ENCODE peak calls at places on chromosomes 3 and 15, in four cellular contexts. Z is fibroblast of the aortic adventitia, V is pancreas, B is fibroblast of pulmonary artery. A is an unnamed sample.

GRCh38 chr15:76335129-76335850 is 1.3 kb upstream of the ISL2 start:
- DNase-seq in Z (no peak), V (no peak), B (no peak), A (no peak)

GRCh38 chr3:127091376-127091775 is 101.6 kb upstream of the PRR23E start:
- DNase-seq in Z (no peak), V (no peak), B (no peak), A (no peak)

GRCh38 chr3:14113964-14114667 is 10.6 kb downstream of the CHCHD4 start:
- DNase-seq in Z (no peak), V (no peak), B (no peak), A (no peak)

GRCh38 chr15:72173864-72174550 is 23.6 kb downstream of the GRAMD2A start:
- DNase-seq in Z (no peak), V (no peak), B (no peak), A (no peak)

GRCh38 chr3:126267169-126267975 is 87.0 kb upstream of the ALDH1L1 start:
- DNase-seq in Z (peak), V (peak), B (peak), A (peak)

GRCh38 chr15:48052871-48053383 is 67.9 kb upstream of the SLC24A5 start:
- DNase-seq in Z (no peak), V (no peak), B (no peak), A (no peak)

GRCh38 chr3:48119495-48120193 is 68.6 kb downstream of the CDC25A start:
- DNase-seq in Z (peak), V (no peak), B (peak), A (no peak)

GRCh38 chr3:114624047-114624445 is 330.2 kb downstream of the TIGIT start:
- DNase-seq in Z (peak), V (no peak), B (peak), A (peak)

GRCh38 chr3:38837358-38837757 is 21.3 kb upstream of the SCN10A start:
- DNase-seq in Z (no peak), V (no peak), B (no peak), A (no peak)

GRCh38 chr15:44537728-44538240 is 837 bp downstream of the EIF3J start:
- DNase-seq in Z (peak), V (no peak), B (peak), A (no peak)

GRCh38 chr3:57158813-57159678 is 6.1 kb downstream of the IL17RD start:
- DNase-seq in Z (peak), V (no peak), B (no peak), A (no peak)

GRCh38 chr3:108430540-108430939 is 79.9 kb downstream of the MYH15 start:
- DNase-seq in Z (no peak), V (no peak), B (no peak), A (peak)

GRCh38 chr15:64180235-64180824 is 17.5 kb upstream of the PPIB start:
- DNase-seq in Z (no peak), V (no peak), B (no peak), A (no peak)

GRCh38 chr3:190886945-190887344 is 24.5 kb upstream of the GMNC start:
- DNase-seq in Z (no peak), V (no peak), B (peak), A (no peak)

GRCh38 chr15:68279779-68280745 is 2.5 kb downstream of the FEM1B start:
- DNase-seq in Z (no peak), V (no peak), B (no peak), A (no peak)

GRCh38 chr3:142964150-142964498 is 650 bp upstream of the PAQR9 start:
- DNase-seq in Z (peak), V (no peak), B (no peak), A (no peak)

GRCh38 chr3:142961539-142961938 is 1.9 kb downstream of the PAQR9 start:
- DNase-seq in Z (no peak), V (no peak), B (no peak), A (no peak)

GRCh38 chr3:142962175-142962519 is 1.3 kb downstream of the PAQR9 start:
- DNase-seq in Z (no peak), V (no peak), B (no peak), A (no peak)

GRCh38 chr3:142963266-142964149 is at the start of gene PAQR9:
- DNase-seq in Z (peak), V (peak), B (peak), A (no peak)

DNA sequence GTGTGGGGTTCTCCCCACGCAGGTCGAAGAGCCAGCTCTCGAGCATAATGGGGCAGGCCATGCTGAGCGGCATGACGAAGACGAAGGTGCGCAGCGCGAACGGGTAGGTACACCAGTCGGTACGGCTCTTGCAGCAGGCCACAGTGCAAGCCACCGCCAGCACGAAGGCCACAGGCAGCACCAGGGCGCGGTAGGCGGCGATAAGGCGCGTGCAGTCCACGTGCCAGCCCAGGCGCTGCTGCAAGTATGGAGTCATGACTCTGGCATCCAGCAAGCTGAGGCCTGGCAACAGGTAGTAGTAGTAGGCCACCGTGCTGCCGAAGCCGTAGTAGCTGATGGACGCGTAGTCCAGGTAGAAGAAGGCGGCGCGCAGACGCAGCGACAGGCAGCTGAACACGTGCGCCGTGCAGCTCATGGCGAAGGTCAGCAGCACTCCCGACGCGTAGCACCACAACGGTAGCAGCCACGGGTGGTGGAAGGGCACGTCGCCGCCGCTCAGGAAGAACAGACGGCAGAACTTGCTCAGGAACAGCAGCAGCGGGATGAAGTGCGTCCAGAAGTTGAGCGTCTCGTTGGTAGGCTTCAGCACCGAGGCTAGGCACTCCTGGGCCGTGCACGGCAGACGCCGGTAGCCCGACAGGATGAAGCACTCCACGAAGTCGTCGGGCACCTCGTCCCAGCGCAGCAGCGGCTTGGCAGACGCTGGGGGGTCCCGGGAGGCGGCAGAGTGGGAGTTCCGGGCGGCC is 781 bp downstream of the PAQR9 start:
- DNase-seq in Z (no peak), V (no peak), B (no peak), A (no peak)
- H3K4me3 ChIP-seq in Z (peak), V (no peak), B (no peak), A (peak)

DNA sequence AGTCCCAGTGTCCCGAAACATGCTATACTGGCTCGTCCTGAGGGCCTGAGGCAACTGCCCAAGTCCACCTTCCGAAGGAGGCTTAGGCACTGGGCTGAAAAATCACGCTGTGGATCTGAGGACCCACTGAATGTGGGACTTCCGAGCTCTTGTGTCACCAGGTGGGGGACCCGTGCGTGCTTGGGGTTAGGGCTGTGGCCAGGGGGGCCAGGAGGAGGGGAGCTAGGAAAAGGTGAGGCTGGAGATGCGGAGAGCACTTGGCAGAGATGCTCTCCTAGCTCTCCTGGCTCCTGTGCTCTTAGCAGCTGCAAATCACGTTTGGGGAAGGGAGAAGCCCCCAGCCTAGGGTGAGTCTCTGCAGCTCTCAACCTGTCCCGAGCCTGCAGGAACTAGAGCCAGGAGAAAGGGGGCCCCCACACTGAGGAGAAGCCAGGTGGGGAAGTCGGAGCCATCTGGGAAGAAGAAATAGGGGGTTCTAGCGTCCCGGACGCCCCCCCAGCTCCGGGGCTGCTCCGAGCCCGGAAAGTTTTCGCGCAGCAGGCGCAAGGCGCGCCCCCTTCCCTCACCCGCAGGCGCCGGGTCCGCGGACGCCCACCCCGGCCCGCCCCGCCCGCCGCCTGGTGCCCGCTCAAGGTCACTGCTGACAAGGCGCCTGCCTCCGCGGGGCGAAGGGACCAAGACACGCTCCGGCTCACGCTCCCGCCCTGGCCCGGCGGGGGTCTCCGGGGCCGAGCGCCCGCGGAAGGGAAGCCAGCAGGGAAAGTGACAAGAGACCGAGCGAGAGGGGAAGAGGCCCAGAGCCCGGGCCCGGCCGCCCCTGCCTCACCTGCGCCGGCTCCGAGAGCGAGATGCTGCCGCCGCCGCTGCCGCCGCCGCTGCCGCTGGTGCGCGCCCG is 108.7 kb upstream of the SLC6A11 start:
- DNase-seq in Z (no peak), V (no peak), B (no peak), A (no peak)
- H3K4me3 ChIP-seq in Z (no peak), V (no peak), B (no peak), A (peak)

DNA sequence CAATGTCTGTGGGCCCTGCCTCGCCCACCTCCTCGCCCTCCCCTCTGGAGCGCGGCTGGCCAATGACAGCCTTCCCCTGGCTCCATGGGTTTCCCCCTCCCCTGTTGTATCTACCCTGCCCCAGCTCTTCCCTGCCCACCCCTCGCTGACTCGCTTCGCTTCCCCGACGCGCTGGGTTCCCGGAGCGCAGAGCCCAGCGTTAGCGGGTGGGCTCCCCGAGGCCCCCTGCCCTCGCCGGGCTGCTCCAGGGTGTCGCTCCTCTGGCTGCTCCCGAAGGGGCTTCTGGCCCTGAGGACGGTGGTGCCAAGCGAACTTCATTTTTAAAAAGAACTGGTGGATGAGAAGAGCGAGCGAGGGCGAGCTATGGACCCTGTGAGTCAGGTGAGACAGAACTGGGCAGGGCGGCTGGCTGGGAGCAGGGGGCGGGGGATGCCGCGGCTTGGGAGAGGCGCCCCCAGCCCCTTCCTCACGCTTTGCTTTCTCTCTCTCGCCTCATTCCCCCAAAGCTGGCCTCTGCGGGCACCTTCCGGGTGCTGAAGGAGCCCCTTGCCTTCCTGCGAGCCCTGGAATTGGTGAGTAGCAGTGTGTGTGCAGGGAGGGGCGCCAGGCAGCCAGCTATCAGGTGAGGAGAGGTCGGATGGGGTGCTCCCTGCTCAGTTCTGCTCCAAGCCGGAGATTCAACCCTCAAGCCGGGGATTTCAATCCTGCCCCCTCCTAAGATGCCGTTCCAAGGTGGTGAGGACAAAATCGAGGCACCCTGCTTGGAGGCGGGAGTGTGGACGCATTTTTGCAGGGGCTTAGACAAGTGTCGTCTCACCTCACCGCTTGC is at the start of gene SYNPR:
- DNase-seq in Z (no peak), V (no peak), B (no peak), A (no peak)
- H3K4me3 ChIP-seq in Z (no peak), V (no peak), B (no peak), A (no peak)

GRCh38 chr3:123094492-123094891 is 27.7 kb downstream of the PDIA5 start:
- DNase-seq in Z (no peak), V (no peak), B (no peak), A (no peak)
- H3K4me3 ChIP-seq in Z (no peak), V (no peak), B (no peak), A (no peak)

GRCh38 chr15:37108725-37109124 is 8.4 kb upstream of the MEIS2 start:
- DNase-seq in Z (no peak), V (no peak), B (no peak), A (no peak)
- H3K4me3 ChIP-seq in Z (peak), V (no peak), B (peak), A (no peak)

DNA sequence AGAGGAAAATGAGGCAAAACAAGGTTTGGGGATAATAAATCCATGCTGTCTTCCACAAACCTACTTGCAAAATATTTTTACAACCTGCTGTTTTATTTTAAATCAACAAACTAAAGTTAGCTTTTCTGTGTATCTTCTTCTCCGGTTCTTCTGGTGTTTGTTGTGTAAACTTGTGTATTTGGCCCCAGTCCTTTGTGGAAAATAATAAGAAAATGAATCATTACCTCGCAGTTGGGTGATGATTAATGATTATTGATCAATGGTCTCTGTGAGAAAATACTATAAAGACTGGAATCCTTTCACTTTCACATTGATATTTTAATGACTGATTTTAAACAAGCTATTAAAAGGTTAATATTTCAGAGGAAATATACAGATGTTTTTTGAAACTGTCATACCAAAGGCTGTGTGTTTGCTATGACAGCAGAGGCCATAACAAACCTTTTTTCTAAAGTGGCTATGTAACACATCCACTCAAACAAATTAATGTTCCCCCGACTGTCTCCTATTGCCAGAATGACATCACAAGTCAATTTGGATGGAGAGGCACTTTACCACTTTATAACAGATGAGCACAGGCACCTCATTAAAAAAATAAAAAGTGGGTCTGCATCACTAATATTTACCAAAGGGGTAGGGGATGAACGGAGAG is 152.5 kb downstream of the MEX3B start:
- DNase-seq in Z (no peak), V (no peak), B (no peak), A (no peak)
- H3K4me3 ChIP-seq in Z (no peak), V (no peak), B (no peak), A (no peak)

GRCh38 chr15:62569460-62570404 is 404.6 kb upstream of the C2CD4B start:
- DNase-seq in Z (peak), V (peak), B (peak), A (peak)

GRCh38 chr15:62573856-62574255 is 408.8 kb upstream of the C2CD4B start:
- DNase-seq in Z (no peak), V (no peak), B (no peak), A (no peak)

GRCh38 chr15:62570405-62570783 is 405.3 kb upstream of the C2CD4B start:
- DNase-seq in Z (no peak), V (no peak), B (no peak), A (no peak)

GRCh38 chr15:62571072-62571471 is 406.0 kb upstream of the C2CD4B start:
- DNase-seq in Z (no peak), V (no peak), B (no peak), A (no peak)

GRCh38 chr15:62572797-62573196 is 407.7 kb upstream of the C2CD4B start:
- DNase-seq in Z (no peak), V (no peak), B (no peak), A (no peak)
- H3K4me3 ChIP-seq in Z (no peak), V (no peak), B (no peak), A (no peak)

DNA sequence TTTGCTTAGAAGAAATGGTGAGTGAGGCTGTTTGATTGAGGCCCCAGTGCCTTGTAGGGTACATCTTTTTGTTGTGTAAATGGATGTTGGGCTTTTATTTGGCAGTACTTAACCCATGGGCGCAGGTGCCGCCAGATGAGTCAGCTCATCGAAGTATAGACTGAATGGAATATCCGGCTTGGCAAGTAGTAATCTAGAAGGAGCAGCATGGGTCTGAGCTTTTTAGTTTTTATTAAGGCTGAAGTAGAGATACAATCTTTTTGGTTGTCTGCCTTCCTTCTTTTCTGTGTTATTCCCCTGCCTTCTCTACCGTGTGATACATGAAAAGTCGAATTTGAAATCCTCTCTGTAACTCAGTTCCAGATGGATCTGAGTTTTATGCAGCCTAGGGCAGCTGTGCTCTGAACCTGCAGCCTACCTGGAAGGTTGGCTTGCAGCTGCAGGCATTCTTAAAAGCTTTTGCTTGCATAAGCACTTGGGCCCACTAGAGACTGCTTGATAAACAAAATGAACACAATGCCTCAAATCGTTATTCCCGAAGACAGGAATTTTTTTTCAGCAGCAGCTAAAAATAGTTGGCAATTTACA is 177.6 kb upstream of the CGNL1 start:
- DNase-seq in Z (peak), V (no peak), B (no peak), A (no peak)
- H3K4me3 ChIP-seq in Z (no peak), V (no peak), B (no peak), A (no peak)